ENCODE peak calls at places on chromosomes 16 and 17, in eight cellular contexts. P, F, N, Q, Y, X, I and D are unnamed samples.

GRCh38 chr17:38619937-38620550 is 14.3 kb upstream of the SRCIN1 start:
- DNase-seq in X (no peak), Y (no peak), F (no peak), P (no peak), I (no peak), N (no peak), Q (no peak), D (no peak)

GRCh38 chr16:89033796-89034572 is 57.0 kb upstream of the CBFA2T3 start:
- DNase-seq in X (no peak), Q (no peak), N (no peak), I (no peak), F (no peak), P (no peak), Y (no peak), D (no peak)

GRCh38 chr17:55510986-55511721 is at the start of gene SMIM36:
- DNase-seq in X (no peak), P (no peak), I (no peak), Y (no peak), Q (no peak), N (no peak), F (no peak), D (no peak)

GRCh38 chr17:66255112-66255511 is 25.9 kb upstream of the APOH start:
- DNase-seq in P (peak), F (peak), I (peak), N (peak), X (peak), Q (peak), Y (peak), D (peak)

GRCh38 chr17:8002646-8003593 is 505 bp downstream of the GUCY2D start:
- DNase-seq in X (no peak), F (no peak), Q (no peak), Y (no peak), P (no peak), N (no peak), I (no peak), D (no peak)

GRCh38 chr17:62981933-62982332 is 15.9 kb downstream of the TANC2 start:
- DNase-seq in N (no peak), F (no peak), X (no peak), I (no peak), Y (no peak), Q (no peak), P (no peak), D (no peak)

GRCh38 chr17:72600934-72601333 is 480.1 kb downstream of the SOX9 start:
- DNase-seq in P (no peak), X (no peak), Q (no peak), N (no peak), F (no peak), I (no peak), Y (peak), D (no peak)

GRCh38 chr17:78484300-78485159 is 92.7 kb downstream of the DNAH17 start:
- DNase-seq in Q (peak), N (no peak), Y (peak), F (peak), X (no peak), P (no peak), I (peak), D (no peak)

GRCh38 chr17:50841949-50842354 is 6.6 kb downstream of the WFIKKN2 start:
- DNase-seq in N (peak), Y (peak), Q (peak), F (peak), X (peak), I (peak), P (peak), D (peak)

GRCh38 chr17:45848868-45849535 is 4.3 kb downstream of the SPPL2C start:
- DNase-seq in Q (no peak), N (no peak), X (no peak), I (no peak), Y (no peak), F (no peak), P (peak), D (no peak)

GRCh38 chr17:19762515-19762961 is 14.4 kb upstream of the ALDH3A1 start:
- DNase-seq in F (peak), X (peak), Q (peak), Y (peak), I (peak), P (peak), N (peak), D (no peak)

GRCh38 chr16:66154801-66155200 is 211.7 kb upstream of the CDH5 start:
- DNase-seq in F (no peak), P (no peak), X (peak), Y (no peak), Q (no peak), N (no peak), I (no peak), D (no peak)

GRCh38 chr16:68403177-68403576 is 45.1 kb downstream of the SMPD3 start:
- DNase-seq in N (no peak), I (no peak), Y (no peak), Q (no peak), X (no peak), P (no peak), F (no peak), D (no peak)